ENCODE peak calls at places on chromosome 3, in six cellular contexts. One of them, this sample, is unnamed.

GRCh38 chr3:73216310-73216709 is 154.9 kb downstream of the EBLN2 start:
- DNase-seq in prostate gland: no peak
- DNase-seq in HFFc6: no peak
- DNase-seq in natural killer cell: no peak
- DNase-seq in GM23338: no peak
- DNase-seq in heart left ventricle: no peak
- DNase-seq in this sample: no peak

GRCh38 chr3:50516048-50516871 is 12.8 kb upstream of the CACNA2D2 start:
- DNase-seq in prostate gland: no peak
- DNase-seq in HFFc6: no peak
- DNase-seq in natural killer cell: no peak
- DNase-seq in GM23338: peak; percentile 87
- DNase-seq in heart left ventricle: peak; percentile 62
- DNase-seq in this sample: peak; percentile 60

GRCh38 chr3:169668081-169668956 is 4.8 kb upstream of the MECOM start:
- DNase-seq in prostate gland: peak; percentile 38
- DNase-seq in HFFc6: no peak
- DNase-seq in natural killer cell: no peak
- DNase-seq in GM23338: peak; percentile 68
- DNase-seq in heart left ventricle: peak; percentile 29
- DNase-seq in this sample: no peak

GRCh38 chr3:73604491-73604890 is 20.2 kb downstream of the PDZRN3 start:
- DNase-seq in prostate gland: no peak
- DNase-seq in HFFc6: no peak
- DNase-seq in natural killer cell: no peak
- DNase-seq in GM23338: no peak
- DNase-seq in heart left ventricle: no peak
- DNase-seq in this sample: no peak

GRCh38 chr3:53846134-53846850 is at the start of the genes CHDH and IL17RB:
- DNase-seq in prostate gland: peak; percentile 85
- DNase-seq in HFFc6: no peak
- DNase-seq in natural killer cell: no peak
- DNase-seq in GM23338: peak; percentile 78
- DNase-seq in heart left ventricle: peak; percentile 33
- DNase-seq in this sample: peak; percentile 92

GRCh38 chr3:30551266-30551665 is 55.1 kb upstream of the TGFBR2 start:
- DNase-seq in prostate gland: no peak
- DNase-seq in HFFc6: no peak
- DNase-seq in natural killer cell: no peak
- DNase-seq in GM23338: no peak
- DNase-seq in heart left ventricle: no peak
- DNase-seq in this sample: no peak

GRCh38 chr3:31166249-31166885 is 271.9 kb upstream of the GADL1 start:
- DNase-seq in prostate gland: no peak
- DNase-seq in HFFc6: peak; percentile 69
- DNase-seq in natural killer cell: no peak
- DNase-seq in GM23338: peak; percentile 14
- DNase-seq in heart left ventricle: no peak
- DNase-seq in this sample: no peak

GRCh38 chr3:158091526-158091925 is 14.7 kb downstream of the SHOX2 start:
- DNase-seq in prostate gland: no peak
- DNase-seq in HFFc6: peak; percentile 43
- DNase-seq in natural killer cell: no peak
- DNase-seq in GM23338: peak; percentile 63
- DNase-seq in heart left ventricle: no peak
- DNase-seq in this sample: no peak

GRCh38 chr3:14231145-14231990 is 52.8 kb downstream of the LSM3 start:
- DNase-seq in prostate gland: no peak
- DNase-seq in HFFc6: no peak
- DNase-seq in natural killer cell: no peak
- DNase-seq in GM23338: no peak
- DNase-seq in heart left ventricle: no peak
- DNase-seq in this sample: no peak

GRCh38 chr3:65714138-65714537 is 324.6 kb downstream of the MAGI1 start:
- DNase-seq in prostate gland: no peak
- DNase-seq in HFFc6: no peak
- DNase-seq in natural killer cell: no peak
- DNase-seq in GM23338: no peak
- DNase-seq in heart left ventricle: no peak
- DNase-seq in this sample: peak; percentile 5

GRCh38 chr3:9879830-9880549 is at the start of gene CIDEC:
- DNase-seq in prostate gland: no peak
- DNase-seq in HFFc6: no peak
- DNase-seq in natural killer cell: no peak
- DNase-seq in GM23338: no peak
- DNase-seq in heart left ventricle: no peak
- DNase-seq in this sample: no peak

GRCh38 chr3:71130516-71131384 is 452.8 kb downstream of the FOXP1 start:
- DNase-seq in prostate gland: peak; percentile 85
- DNase-seq in HFFc6: peak; percentile 63
- DNase-seq in natural killer cell: peak; percentile 62
- DNase-seq in GM23338: peak; percentile 70
- DNase-seq in heart left ventricle: peak; percentile 65
- DNase-seq in this sample: peak; percentile 56

GRCh38 chr3:111548756-111549155 is 6.8 kb downstream of the CD96 start:
- DNase-seq in prostate gland: no peak
- DNase-seq in HFFc6: no peak
- DNase-seq in natural killer cell: no peak
- DNase-seq in GM23338: no peak
- DNase-seq in heart left ventricle: no peak
- DNase-seq in this sample: no peak

GRCh38 chr3:48187579-48188265 is 495 bp downstream of the CDC25A start:
- DNase-seq in prostate gland: peak; percentile 10
- DNase-seq in HFFc6: no peak
- DNase-seq in natural killer cell: peak; percentile 20
- DNase-seq in GM23338: peak; percentile 39
- DNase-seq in heart left ventricle: peak; percentile 69
- DNase-seq in this sample: peak; percentile 42

GRCh38 chr3:188595890-188596376 is 442.0 kb downstream of the LPP start:
- DNase-seq in prostate gland: no peak
- DNase-seq in HFFc6: peak; percentile 77
- DNase-seq in natural killer cell: no peak
- DNase-seq in GM23338: no peak
- DNase-seq in heart left ventricle: no peak
- DNase-seq in this sample: no peak

GRCh38 chr3:153284282-153284938 is 122.4 kb downstream of the RAP2B start:
- DNase-seq in prostate gland: peak; percentile 49
- DNase-seq in HFFc6: peak; percentile 87
- DNase-seq in natural killer cell: no peak
- DNase-seq in GM23338: no peak
- DNase-seq in heart left ventricle: peak; percentile 42
- DNase-seq in this sample: no peak

GRCh38 chr3:130546920-130547679 is 30.1 kb downstream of the COL6A6 start:
- DNase-seq in prostate gland: no peak
- DNase-seq in HFFc6: no peak
- DNase-seq in natural killer cell: no peak
- DNase-seq in GM23338: no peak
- DNase-seq in heart left ventricle: no peak
- DNase-seq in this sample: no peak

GRCh38 chr3:192850501-192850981 is 67.1 kb downstream of the MB21D2 start:
- DNase-seq in prostate gland: no peak
- DNase-seq in HFFc6: peak; percentile 48
- DNase-seq in natural killer cell: no peak
- DNase-seq in GM23338: no peak
- DNase-seq in heart left ventricle: no peak
- DNase-seq in this sample: peak; percentile 85

GRCh38 chr3:49013738-49014660 is 4.4 kb downstream of the DALRD3 start:
- DNase-seq in prostate gland: no peak
- DNase-seq in HFFc6: no peak
- DNase-seq in natural killer cell: no peak
- DNase-seq in GM23338: peak; percentile 88
- DNase-seq in heart left ventricle: no peak
- DNase-seq in this sample: peak; percentile 88

GRCh38 chr3:46987485-46988401 is 8.3 kb downstream of the NBEAL2 start:
- DNase-seq in prostate gland: no peak
- DNase-seq in HFFc6: no peak
- DNase-seq in natural killer cell: peak; percentile 78
- DNase-seq in GM23338: peak; percentile 77
- DNase-seq in heart left ventricle: peak; percentile 82
- DNase-seq in this sample: no peak

GRCh38 chr3:70471464-70472342 is 159.3 kb upstream of the MDFIC2 start:
- DNase-seq in prostate gland: no peak
- DNase-seq in HFFc6: peak; percentile 18
- DNase-seq in natural killer cell: no peak
- DNase-seq in GM23338: no peak
- DNase-seq in heart left ventricle: no peak
- DNase-seq in this sample: no peak

GRCh38 chr3:151584603-151585002 is 123.7 kb upstream of the IGSF10 start:
- DNase-seq in prostate gland: no peak
- DNase-seq in HFFc6: no peak
- DNase-seq in natural killer cell: no peak
- DNase-seq in GM23338: peak; percentile 18
- DNase-seq in heart left ventricle: no peak
- DNase-seq in this sample: no peak

GRCh38 chr3:50345586-50345985 is at the start of gene ZMYND10:
- DNase-seq in prostate gland: peak; percentile 43
- DNase-seq in HFFc6: peak; percentile 45
- DNase-seq in natural killer cell: peak; percentile 47
- DNase-seq in GM23338: peak; percentile 91
- DNase-seq in heart left ventricle: peak; percentile 73
- DNase-seq in this sample: peak; percentile 68

GRCh38 chr3:15631426-15632211 is 30.1 kb downstream of the BTD start:
- DNase-seq in prostate gland: no peak
- DNase-seq in HFFc6: no peak
- DNase-seq in natural killer cell: no peak
- DNase-seq in GM23338: peak; percentile 43
- DNase-seq in heart left ventricle: no peak
- DNase-seq in this sample: no peak

GRCh38 chr3:32975891-32976290 is 24.4 kb downstream of the CCR4 start:
- DNase-seq in prostate gland: no peak
- DNase-seq in HFFc6: no peak
- DNase-seq in natural killer cell: no peak
- DNase-seq in GM23338: no peak
- DNase-seq in heart left ventricle: no peak
- DNase-seq in this sample: no peak

GRCh38 chr3:61777483-61777882 is 216.1 kb downstream of the PTPRG start:
- DNase-seq in prostate gland: no peak
- DNase-seq in HFFc6: no peak
- DNase-seq in natural killer cell: no peak
- DNase-seq in GM23338: no peak
- DNase-seq in heart left ventricle: no peak
- DNase-seq in this sample: no peak

GRCh38 chr3:128849776-128850542 is 29.5 kb upstream of the ACAD9 start:
- DNase-seq in prostate gland: no peak
- DNase-seq in HFFc6: peak; percentile 26
- DNase-seq in natural killer cell: no peak
- DNase-seq in GM23338: peak; percentile 29
- DNase-seq in heart left ventricle: no peak
- DNase-seq in this sample: no peak
- TF ChIP-seq CTCF in prostate gland: no peak
- TF ChIP-seq CTCF in HFFc6: peak; percentile 43
- TF ChIP-seq CTCF in natural killer cell: no peak
- TF ChIP-seq CTCF in GM23338: peak; percentile 15
- TF ChIP-seq CTCF in heart left ventricle: no peak
- TF ChIP-seq CTCF in this sample: peak; percentile 22

DNA sequence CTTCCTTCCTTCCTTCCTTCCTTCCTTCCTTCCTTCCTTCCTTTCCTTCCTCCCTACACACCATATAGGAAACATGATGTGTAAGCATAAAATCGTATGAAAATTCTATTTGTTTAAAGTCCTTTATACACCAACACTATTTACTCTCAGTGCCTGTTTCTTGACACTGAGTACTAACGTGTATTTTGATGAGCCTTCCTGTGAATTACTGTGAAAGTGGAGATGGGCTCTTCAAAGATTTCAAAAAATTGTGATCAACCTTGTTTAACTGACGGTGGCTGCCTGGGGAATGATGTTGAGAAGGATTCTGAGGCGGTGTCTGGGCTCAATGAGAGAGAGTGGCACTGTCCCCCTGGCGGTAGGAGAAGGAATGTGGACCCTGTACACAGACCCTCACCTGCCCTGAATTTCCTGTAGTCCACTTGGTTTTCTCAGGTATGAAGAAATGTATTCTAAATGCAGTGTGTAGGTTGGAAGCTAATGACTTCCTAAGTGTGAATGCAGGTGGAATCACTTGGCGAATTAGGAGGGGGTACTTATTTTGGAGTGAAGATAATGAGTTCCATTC is 237.9 kb downstream of the GAP43 start:
- DNase-seq in prostate gland: no peak
- DNase-seq in HFFc6: no peak
- DNase-seq in natural killer cell: no peak
- DNase-seq in GM23338: peak; percentile 69
- DNase-seq in heart left ventricle: no peak
- DNase-seq in this sample: no peak
- TF ChIP-seq CTCF in prostate gland: no peak
- TF ChIP-seq CTCF in HFFc6: peak; percentile 18
- TF ChIP-seq CTCF in natural killer cell: no peak
- TF ChIP-seq CTCF in GM23338: peak; percentile 76
- TF ChIP-seq CTCF in heart left ventricle: no peak
- TF ChIP-seq CTCF in this sample: peak; percentile 18

DNA sequence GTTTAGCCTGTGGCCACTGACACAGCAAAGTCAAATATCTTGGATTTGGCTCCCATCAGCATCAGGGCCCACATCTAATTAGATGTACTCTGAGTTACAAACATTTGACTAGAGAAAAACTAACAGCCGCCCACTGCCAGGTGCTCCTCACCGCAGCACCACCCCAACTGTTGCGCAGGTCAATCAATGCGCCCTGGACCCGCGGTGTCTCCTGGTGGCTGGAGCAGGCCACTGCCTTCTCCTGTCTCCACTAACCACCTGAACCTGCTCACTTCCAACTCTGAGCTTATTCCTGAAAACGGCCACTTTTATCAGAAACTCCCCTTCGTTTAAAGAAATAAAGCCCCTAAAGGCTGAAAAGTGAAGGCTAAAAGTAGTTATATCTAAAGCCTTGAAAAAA is 4.3 kb downstream of the RIOX2 start:
- DNase-seq in prostate gland: no peak
- DNase-seq in HFFc6: no peak
- DNase-seq in natural killer cell: no peak
- DNase-seq in GM23338: peak; percentile 56
- DNase-seq in heart left ventricle: no peak
- DNase-seq in this sample: no peak
- TF ChIP-seq CTCF in prostate gland: no peak
- TF ChIP-seq CTCF in HFFc6: no peak
- TF ChIP-seq CTCF in natural killer cell: no peak
- TF ChIP-seq CTCF in GM23338: peak; percentile 55
- TF ChIP-seq CTCF in heart left ventricle: no peak
- TF ChIP-seq CTCF in this sample: no peak

GRCh38 chr3:101848754-101849713 is at the start of gene NFKBIZ:
- DNase-seq in prostate gland: peak; percentile 97
- DNase-seq in HFFc6: peak; percentile 94
- DNase-seq in natural killer cell: peak; percentile 91
- DNase-seq in GM23338: peak; percentile 97
- DNase-seq in heart left ventricle: peak; percentile 98
- DNase-seq in this sample: peak; percentile 95
- TF ChIP-seq CTCF in prostate gland: no peak
- TF ChIP-seq CTCF in HFFc6: no peak
- TF ChIP-seq CTCF in natural killer cell: no peak
- TF ChIP-seq CTCF in GM23338: no peak
- TF ChIP-seq CTCF in heart left ventricle: no peak
- TF ChIP-seq CTCF in this sample: no peak

GRCh38 chr3:123193448-123194101 is 8.2 kb upstream of the SEC22A start:
- DNase-seq in prostate gland: no peak
- DNase-seq in HFFc6: no peak
- DNase-seq in natural killer cell: no peak
- DNase-seq in GM23338: no peak
- DNase-seq in heart left ventricle: no peak
- DNase-seq in this sample: no peak

GRCh38 chr3:123198352-123198751 is 3.4 kb upstream of the SEC22A start:
- DNase-seq in prostate gland: no peak
- DNase-seq in HFFc6: no peak
- DNase-seq in natural killer cell: no peak
- DNase-seq in GM23338: no peak
- DNase-seq in heart left ventricle: no peak
- DNase-seq in this sample: no peak

GRCh38 chr3:123194552-123194951 is 7.2 kb upstream of the SEC22A start:
- DNase-seq in prostate gland: no peak
- DNase-seq in HFFc6: no peak
- DNase-seq in natural killer cell: no peak
- DNase-seq in GM23338: peak; percentile 89
- DNase-seq in heart left ventricle: no peak
- DNase-seq in this sample: peak; percentile 53
- TF ChIP-seq CTCF in prostate gland: peak; percentile 13
- TF ChIP-seq CTCF in HFFc6: peak; percentile 57
- TF ChIP-seq CTCF in natural killer cell: no peak
- TF ChIP-seq CTCF in GM23338: peak; percentile 46
- TF ChIP-seq CTCF in heart left ventricle: peak; percentile 18
- TF ChIP-seq CTCF in this sample: peak; percentile 49

This sample was measured in Caco-2.